ENCODE peak calls at places on chromosomes 13 and 19, in four cellular contexts. D is HCT116, U is stomach, S is sigmoid colon. V is an unnamed sample.

GRCh38 chr19:51750381-51751124 is 1.1 kb downstream of the FPR1 start:
- DNase-seq in D (no peak), S (no peak), U (no peak), V (no peak)

GRCh38 chr19:46115396-46116109 is 8.9 kb downstream of the IGFL3 start:
- DNase-seq in U (no peak), S (no peak), D (peak), V (peak)

GRCh38 chr13:20702945-20703784 is at the start of gene IL17D:
- DNase-seq in D (no peak), U (no peak), S (no peak), V (no peak)

GRCh38 chr13:101343128-101343787 is 73.0 kb downstream of the NALCN start:
- DNase-seq in D (no peak), S (no peak), U (no peak), V (no peak)

GRCh38 chr19:45439569-45440258 is 16.0 kb upstream of the ERCC1 start:
- DNase-seq in S (peak), U (peak), D (no peak), V (peak)

GRCh38 chr13:30441304-30441703 is 19.0 kb downstream of the UBE2L5 start:
- DNase-seq in U (no peak), D (no peak), S (no peak), V (peak)

GRCh38 chr19:12000152-12000981 is 35.1 kb downstream of the ZNF433 start:
- DNase-seq in U (no peak), S (no peak), D (no peak), V (no peak)

GRCh38 chr13:38952827-38953226 is 37.8 kb downstream of the STOML3 start:
- DNase-seq in U (no peak), S (no peak), D (no peak), V (no peak)

GRCh38 chr19:18656337-18657086 is 19.7 kb downstream of the KLHL26 start:
- DNase-seq in S (no peak), U (no peak), D (no peak), V (no peak)
- TF ChIP-seq POLR2AphosphoS5 in S (no peak), U (no peak), D (no peak), V (no peak)

DNA sequence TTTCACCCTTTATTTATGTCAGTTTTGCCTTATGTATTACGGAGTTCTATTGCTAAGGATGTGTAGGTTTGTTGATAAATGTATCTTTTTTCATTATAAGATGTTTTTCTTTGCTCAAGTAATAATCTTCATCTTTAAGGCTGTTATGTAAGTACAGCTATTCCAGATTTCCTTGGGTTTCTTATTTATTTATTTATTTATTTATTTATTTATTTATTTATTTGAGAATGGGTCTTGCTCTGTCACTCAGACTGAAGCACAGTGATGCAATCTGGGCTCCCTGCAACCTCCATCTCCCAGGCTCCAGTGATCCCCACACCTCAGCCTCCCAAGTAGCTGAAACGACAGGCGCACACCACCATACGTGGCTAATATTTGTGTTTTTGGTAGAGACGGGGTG is 617.0 kb downstream of the SLITRK1 start:
- DNase-seq in D (no peak), U (no peak), S (no peak), V (no peak)
- TF ChIP-seq CTCF in D (no peak), U (no peak), S (no peak), V (no peak)

DNA sequence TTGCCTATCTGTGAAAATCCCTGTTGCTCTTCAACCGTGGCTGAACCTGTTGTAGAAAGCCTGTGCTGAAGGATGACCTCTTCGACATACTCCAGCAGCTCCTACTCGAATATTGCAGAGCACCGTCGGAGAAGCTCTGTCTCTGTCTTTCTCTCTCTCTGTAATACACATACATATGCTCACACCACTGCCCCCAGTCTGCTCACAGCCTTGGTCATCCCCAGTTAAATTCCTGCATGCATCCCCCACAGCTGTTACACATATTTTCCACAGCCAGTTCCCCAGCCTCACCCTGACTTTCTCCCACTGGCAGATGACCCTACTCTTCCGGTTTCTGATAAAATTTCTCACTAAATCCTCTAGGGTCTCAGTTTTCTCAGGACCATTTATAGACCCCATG is 204.3 kb upstream of the ARGLU1 start:
- DNase-seq in D (no peak), U (no peak), S (no peak), V (no peak)
- TF ChIP-seq POLR2AphosphoS5 in D (no peak), U (no peak), S (no peak), V (no peak)

DNA sequence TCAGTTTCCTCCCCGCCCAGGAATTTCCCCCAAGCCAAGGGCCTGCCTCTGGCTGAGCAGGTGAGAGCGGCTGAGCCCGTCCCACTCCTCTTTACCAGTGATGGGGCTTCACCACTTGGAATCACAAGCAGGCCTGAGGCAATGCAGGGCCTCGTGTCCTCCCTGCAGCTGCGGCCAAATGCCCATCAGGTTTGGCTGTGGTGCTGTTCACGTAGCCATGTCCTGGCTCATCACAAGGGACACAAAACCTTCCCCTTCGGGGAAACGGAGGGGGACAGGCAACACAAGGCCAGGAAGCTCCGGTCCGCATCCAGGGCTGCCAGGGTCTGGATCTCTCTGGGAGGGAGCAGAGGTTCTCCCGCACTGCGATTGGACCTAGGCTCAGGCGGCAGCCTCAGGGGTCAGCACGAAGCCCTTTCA is 597 bp upstream of the SLC7A9 start:
- DNase-seq in D (no peak), S (no peak), U (peak), V (no peak)
- TF ChIP-seq CTCF in D (no peak), S (no peak), U (no peak), V (no peak)

DNA sequence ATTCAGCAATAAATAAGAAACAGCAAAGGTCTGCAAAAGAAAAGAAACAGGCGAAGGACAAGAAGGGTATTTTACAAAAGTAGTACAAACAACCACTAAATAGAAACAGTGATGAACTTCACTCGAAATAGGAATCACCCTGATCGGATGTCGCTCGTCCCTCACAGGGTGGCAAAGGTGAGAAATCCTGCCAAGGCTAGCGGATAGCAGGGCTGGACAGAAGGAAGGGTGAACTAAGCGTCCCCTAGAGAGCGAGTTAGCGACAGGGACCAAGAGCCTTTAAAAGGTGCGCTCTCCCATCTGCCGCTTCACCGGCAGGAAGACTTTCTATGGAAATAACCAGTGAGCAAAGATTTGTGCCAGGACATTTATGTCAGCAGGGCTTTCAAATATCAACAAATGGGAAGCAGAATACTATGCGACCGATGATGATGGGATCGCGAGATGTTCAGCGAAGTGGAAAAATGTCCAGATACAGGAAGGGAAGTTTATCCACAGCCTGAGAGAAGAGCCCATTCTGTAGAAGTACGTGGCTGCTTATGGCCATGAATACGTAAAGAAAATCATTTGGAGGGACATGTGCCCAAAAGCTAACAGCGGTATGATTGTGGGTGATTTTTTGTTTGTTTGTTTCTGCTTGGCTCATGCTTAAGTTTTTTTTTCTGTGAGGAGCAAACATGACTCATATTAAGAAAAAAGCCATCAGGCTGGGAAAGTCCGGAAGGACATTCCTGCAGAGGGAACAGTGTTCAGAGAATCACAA is 18.9 kb downstream of the ELAVL1 start:
- DNase-seq in S (no peak), U (no peak), D (no peak), V (no peak)
- TF ChIP-seq POLR2AphosphoS5 in S (no peak), U (no peak), D (no peak), V (no peak)